ENCODE peak calls at places on chromosomes 6 and 20, in four cellular contexts. K, H, P and D are unnamed samples.

GRCh38 chr20:14208956-14209355 is 128.5 kb downstream of the FLRT3 start:
- DNase-seq in K (no peak), H (no peak), P (no peak), D (no peak)

GRCh38 chr20:52001999-52002666 is 189.4 kb downstream of the ZFP64 start:
- DNase-seq in K (no peak), H (no peak), P (peak), D (peak)

GRCh38 chr6:43773050-43773956 is 3.3 kb downstream of the VEGFA start:
- DNase-seq in K (peak), H (peak), P (peak), D (peak)

GRCh38 chr6:93048381-93048780 is 371.0 kb downstream of the EPHA7 start:
- DNase-seq in K (no peak), H (no peak), P (no peak), D (no peak)

GRCh38 chr6:81766482-81767069 is 14.1 kb upstream of the TENT5A start:
- DNase-seq in K (no peak), H (no peak), P (peak), D (no peak)

GRCh38 chr20:43910564-43910963 is 4.1 kb upstream of the TOX2 start:
- DNase-seq in K (no peak), H (no peak), P (no peak), D (no peak)

GRCh38 chr20:8144282-8145245 is 12.5 kb downstream of the PLCB1 start:
- DNase-seq in K (no peak), H (no peak), P (no peak), D (peak)

GRCh38 chr6:163338671-163339405 is 75.7 kb upstream of the QKI start:
- DNase-seq in K (peak), H (no peak), P (no peak), D (peak)

GRCh38 chr6:96089173-96089572 is 73.4 kb downstream of the FUT9 start:
- DNase-seq in K (no peak), H (no peak), P (no peak), D (no peak)

GRCh38 chr20:53652859-53653520 is 59.4 kb upstream of the ZNF217 start:
- DNase-seq in K (no peak), H (no peak), P (no peak), D (no peak)

GRCh38 chr6:166782541-166782940 is 155.5 kb upstream of the RPS6KA2 start:
- DNase-seq in K (no peak), H (no peak), P (no peak), D (no peak)

GRCh38 chr6:20877008-20877937 is 343.0 kb downstream of the CDKAL1 start:
- DNase-seq in K (no peak), H (peak), P (peak), D (peak)

GRCh38 chr6:136344420-136344819 is 54.8 kb upstream of the BCLAF1 start:
- DNase-seq in K (no peak), H (no peak), P (no peak), D (no peak)

GRCh38 chr20:56601166-56601565 is 27.9 kb upstream of the TFAP2C start:
- DNase-seq in K (no peak), H (no peak), P (no peak), D (no peak)

GRCh38 chr6:159978291-159979135 is 9.6 kb downstream of the IGF2R start:
- DNase-seq in K (no peak), H (peak), P (peak), D (peak)

GRCh38 chr6:20840675-20841074 is 306.4 kb downstream of the CDKAL1 start:
- DNase-seq in K (no peak), H (no peak), P (no peak), D (no peak)

GRCh38 chr6:148524509-148524908 is 181.9 kb downstream of the SASH1 start:
- DNase-seq in K (peak), H (no peak), P (peak), D (no peak)

GRCh38 chr6:21312118-21312517 is 281.4 kb upstream of the SOX4 start:
- DNase-seq in K (no peak), H (no peak), P (no peak), D (no peak)

GRCh38 chr6:17705778-17706579 is 746 bp downstream of the NUP153 start:
- DNase-seq in K (peak), H (peak), P (peak), D (peak)

GRCh38 chr20:63101781-63102719 is 95.3 kb upstream of the BHLHE23 start:
- DNase-seq in K (no peak), H (peak), P (no peak), D (peak)